ENCODE peak calls at places on chromosomes 2 and 18, in ten cellular contexts. H, I, B, P, K, D, O, Z, Y and G are unnamed samples.
A peak's percentile ranks its signal among the peaks of the same experiment; 100 is the strongest.

GRCh38 chr2:75560022-75560767 is 544 bp downstream of the EVA1A start:
- DNase-seq in H (peak; percentile 47), I (no peak), B (no peak), P (peak; percentile 3), K (peak; percentile 45), D (peak; percentile 24), O (no peak), Z (no peak), Y (peak; percentile 44), G (peak; percentile 45)

GRCh38 chr2:29562319-29562718 is 359.1 kb downstream of the ALK start:
- DNase-seq in H (peak; percentile 72), I (no peak), B (no peak), P (no peak), K (no peak), D (no peak), O (no peak), Z (no peak), Y (peak; percentile 43), G (no peak)

GRCh38 chr2:81706856-81707255 is 1402.3 kb upstream of the LRRTM1 start:
- DNase-seq in H (no peak), I (no peak), B (no peak), P (no peak), K (no peak), D (no peak), O (no peak), Z (no peak), Y (no peak), G (no peak)

GRCh38 chr2:122028371-122029102 is 273.1 kb downstream of the TSN start:
- DNase-seq in H (peak; percentile 94), I (no peak), B (no peak), P (no peak), K (peak; percentile 23), D (no peak), O (no peak), Z (no peak), Y (peak; percentile 80), G (no peak)

GRCh38 chr2:8611712-8612111 is 70.1 kb upstream of the ID2 start:
- DNase-seq in H (no peak), I (no peak), B (no peak), P (no peak), K (no peak), D (no peak), O (no peak), Z (no peak), Y (no peak), G (no peak)

GRCh38 chr2:190812506-190813294 is 67.9 kb upstream of the GLS start:
- DNase-seq in H (peak; percentile 75), I (no peak), B (no peak), P (no peak), K (no peak), D (no peak), O (no peak), Z (no peak), Y (peak; percentile 73), G (no peak)

GRCh38 chr18:36185157-36185556 is 2.1 kb upstream of the MOCOS start:
- DNase-seq in H (no peak), I (no peak), B (no peak), P (no peak), K (no peak), D (no peak), O (peak; percentile 59), Z (no peak), Y (no peak), G (no peak)

GRCh38 chr2:120352701-120353590 is 7.0 kb downstream of the INHBB start:
- DNase-seq in H (no peak), I (no peak), B (no peak), P (no peak), K (no peak), D (no peak), O (no peak), Z (no peak), Y (no peak), G (no peak)

GRCh38 chr18:23135679-23136325 is 517 bp downstream of the CABLES1 start:
- DNase-seq in H (peak; percentile 52), I (no peak), B (no peak), P (no peak), K (no peak), D (peak; percentile 33), O (no peak), Z (no peak), Y (peak; percentile 42), G (peak; percentile 75)

GRCh38 chr2:25912851-25913695 is 34.8 kb upstream of the ASXL2 start:
- DNase-seq in H (peak; percentile 49), I (no peak), B (no peak), P (no peak), K (peak; percentile 34), D (no peak), O (no peak), Z (no peak), Y (peak; percentile 33), G (no peak)

GRCh38 chr2:224973112-224974016 is 68.9 kb downstream of the DOCK10 start:
- DNase-seq in H (no peak), I (no peak), B (no peak), P (no peak), K (peak; percentile 22), D (no peak), O (no peak), Z (no peak), Y (no peak), G (no peak)

GRCh38 chr2:108855194-108855593 is 68.6 kb downstream of the CCDC138 start:
- DNase-seq in H (peak; percentile 3), I (no peak), B (no peak), P (no peak), K (peak; percentile 8), D (peak; percentile 43), O (no peak), Z (no peak), Y (peak; percentile 18), G (no peak)

GRCh38 chr2:72864500-72864899 is 22.7 kb upstream of the SPR start:
- DNase-seq in H (peak; percentile 78), I (no peak), B (no peak), P (no peak), K (peak; percentile 62), D (no peak), O (no peak), Z (no peak), Y (peak; percentile 60), G (no peak)

GRCh38 chr2:80363951-80364350 is 59.4 kb upstream of the LRRTM1 start:
- DNase-seq in H (no peak), I (no peak), B (no peak), P (no peak), K (no peak), D (no peak), O (no peak), Z (no peak), Y (peak; percentile 7), G (no peak)

GRCh38 chr2:234950730-234951385 is 959 bp upstream of the SH3BP4 start:
- DNase-seq in H (peak; percentile 79), I (no peak), B (no peak), P (no peak), K (peak; percentile 56), D (peak; percentile 15), O (no peak), Z (no peak), Y (peak; percentile 50), G (no peak)

GRCh38 chr18:13793819-13794218 is 30.1 kb upstream of the MC5R start:
- DNase-seq in H (no peak), I (no peak), B (no peak), P (no peak), K (no peak), D (no peak), O (no peak), Z (no peak), Y (no peak), G (no peak)

GRCh38 chr2:16662440-16662839 is 3.2 kb downstream of the CYRIA start:
- DNase-seq in H (peak; percentile 64), I (no peak), B (no peak), P (no peak), K (peak; percentile 78), D (no peak), O (no peak), Z (no peak), Y (peak; percentile 74), G (peak; percentile 66)

GRCh38 chr18:42030586-42031182 is 75.7 kb downstream of the PIK3C3 start:
- DNase-seq in H (peak; percentile 24), I (no peak), B (no peak), P (no peak), K (peak; percentile 18), D (no peak), O (no peak), Z (no peak), Y (peak; percentile 44), G (no peak)